ENCODE peak calls at places on chromosome 4, in four cellular contexts. R, C, T and I are unnamed samples.

GRCh38 chr4:109993116-109993515 is 80.4 kb downstream of the EGF start:
- DNase-seq in R (no peak), C (no peak), T (no peak), I (no peak)

GRCh38 chr4:145177906-145178538 is 2.4 kb downstream of the OTUD4 start:
- DNase-seq in R (no peak), C (peak), T (no peak), I (no peak)

GRCh38 chr4:158934996-158935669 is 166.3 kb downstream of the FNIP2 start:
- DNase-seq in R (no peak), C (peak), T (no peak), I (no peak)

GRCh38 chr4:148116264-148116663 is 325.9 kb downstream of the NR3C2 start:
- DNase-seq in R (no peak), C (peak), T (no peak), I (no peak)

GRCh38 chr4:73345399-73345975 is 58.6 kb upstream of the ALB start:
- DNase-seq in R (no peak), C (no peak), T (no peak), I (no peak)

GRCh38 chr4:156329779-156330178 is 376.1 kb upstream of the CTSO start:
- DNase-seq in R (no peak), C (peak), T (no peak), I (no peak)

GRCh38 chr4:148376151-148376550 is 66.1 kb downstream of the NR3C2 start:
- DNase-seq in R (no peak), C (peak), T (peak), I (peak)

GRCh38 chr4:113617195-113617594 is 144.3 kb downstream of the CAMK2D start:
- DNase-seq in R (no peak), C (no peak), T (no peak), I (no peak)

GRCh38 chr4:20126906-20127305 is 124.8 kb upstream of the SLIT2 start:
- DNase-seq in R (no peak), C (peak), T (no peak), I (no peak)

GRCh38 chr4:168631241-168632151 is 134.6 kb downstream of the PALLD start:
- DNase-seq in R (peak), C (peak), T (no peak), I (peak)

GRCh38 chr4:94208268-94208667 is 603 bp downstream of the SMARCAD1 start:
- DNase-seq in R (no peak), C (no peak), T (no peak), I (no peak)

GRCh38 chr4:1207157-1207470 is 34.7 kb upstream of the SPON2 start:
- DNase-seq in R (no peak), C (no peak), T (no peak), I (no peak)

GRCh38 chr4:88900432-88900831 is 156.6 kb downstream of the FAM13A start:
- DNase-seq in R (no peak), C (peak), T (no peak), I (no peak)

GRCh38 chr4:183240581-183241321 is 79.3 kb downstream of the CLDN22 start:
- DNase-seq in R (peak), C (no peak), T (no peak), I (peak)

GRCh38 chr4:153684182-153685073 is at the start of gene TLR2:
- DNase-seq in R (peak), C (no peak), T (peak), I (peak)

GRCh38 chr4:168212656-168213055 is 105.9 kb downstream of the DDX60 start:
- DNase-seq in R (no peak), C (no peak), T (no peak), I (no peak)

GRCh38 chr4:104989363-104989762 is 157.3 kb upstream of the TET2 start:
- DNase-seq in R (no peak), C (peak), T (no peak), I (no peak)

GRCh38 chr4:17816142-17816541 is 5.4 kb downstream of the NCAPG start:
- DNase-seq in R (no peak), C (no peak), T (no peak), I (no peak)

GRCh38 chr4:169956441-169956840 is 69.8 kb downstream of the MFAP3L start:
- DNase-seq in R (no peak), C (no peak), T (no peak), I (no peak)

GRCh38 chr4:64718091-64718490 is 308.8 kb upstream of the TECRL start:
- DNase-seq in R (peak), C (no peak), T (no peak), I (no peak)

GRCh38 chr4:118289794-118290193 is 63.0 kb downstream of the PRSS12 start:
- DNase-seq in R (no peak), C (peak), T (no peak), I (no peak)

GRCh38 chr4:41998019-41998418 is 7.7 kb downstream of the SLC30A9 start:
- DNase-seq in R (no peak), C (no peak), T (no peak), I (no peak)

GRCh38 chr4:183139058-183139740 is 40.1 kb downstream of the WWC2 start:
- DNase-seq in R (no peak), C (peak), T (no peak), I (no peak)

GRCh38 chr4:20109395-20109794 is 142.3 kb upstream of the SLIT2 start:
- DNase-seq in R (no peak), C (peak), T (no peak), I (no peak)

GRCh38 chr4:146525754-146526153 is 4.0 kb upstream of the SLC10A7 start:
- DNase-seq in R (no peak), C (no peak), T (no peak), I (no peak)

GRCh38 chr4:21474195-21474594 is 474.4 kb downstream of the KCNIP4 start:
- DNase-seq in R (no peak), C (no peak), T (no peak), I (no peak)

GRCh38 chr4:5893013-5893580 is at the start of gene CRMP1:
- DNase-seq in R (peak), C (no peak), T (no peak), I (no peak)

GRCh38 chr4:134126161-134126560 is 75.4 kb downstream of the PABPC4L start:
- DNase-seq in R (no peak), C (no peak), T (no peak), I (no peak)

GRCh38 chr4:89829470-89830138 is 7.4 kb downstream of the SNCA start:
- DNase-seq in R (no peak), C (no peak), T (peak), I (no peak)

GRCh38 chr4:52712991-52713275 is 38.3 kb downstream of the ERVMER34-1 start:
- DNase-seq in R (no peak), C (no peak), T (no peak), I (no peak)

GRCh38 chr4:53573696-53574095 is 17.6 kb downstream of the LNX1 start:
- DNase-seq in R (no peak), C (peak), T (no peak), I (no peak)

GRCh38 chr4:25448379-25449109 is 71.5 kb downstream of the ANAPC4 start:
- DNase-seq in R (no peak), C (peak), T (no peak), I (no peak)

GRCh38 chr4:27248829-27249228 is 388.2 kb downstream of the STIM2 start:
- DNase-seq in R (no peak), C (peak), T (no peak), I (no peak)

GRCh38 chr4:26484538-26484937 is 5.7 kb downstream of the CCKAR start:
- DNase-seq in R (no peak), C (no peak), T (no peak), I (no peak)

GRCh38 chr4:173274744-173275143 is 59.4 kb downstream of the HMGB2 start:
- DNase-seq in R (no peak), C (no peak), T (no peak), I (no peak)

GRCh38 chr4:147580396-147580795 is 36.8 kb upstream of the TMEM184C start:
- DNase-seq in R (no peak), C (peak), T (no peak), I (no peak)

GRCh38 chr4:2327579-2327978 is 65.7 kb upstream of the MXD4 start:
- DNase-seq in R (no peak), C (no peak), T (no peak), I (no peak)

GRCh38 chr4:165398570-165398969 is 19.8 kb downstream of the CPE start:
- DNase-seq in R (peak), C (peak), T (no peak), I (peak)

GRCh38 chr4:48905363-48906015 is 1.1 kb downstream of the OCIAD2 start:
- DNase-seq in R (no peak), C (peak), T (no peak), I (peak)

GRCh38 chr4:48907706-48908477 is 1.3 kb upstream of the OCIAD2 start:
- DNase-seq in R (no peak), C (no peak), T (no peak), I (no peak)

GRCh38 chr4:48904541-48905142 is 1.9 kb downstream of the OCIAD2 start:
- DNase-seq in R (no peak), C (peak), T (no peak), I (no peak)

GRCh38 chr4:48908687-48909086 is 2.1 kb upstream of the OCIAD2 start:
- DNase-seq in R (no peak), C (no peak), T (no peak), I (no peak)

DNA sequence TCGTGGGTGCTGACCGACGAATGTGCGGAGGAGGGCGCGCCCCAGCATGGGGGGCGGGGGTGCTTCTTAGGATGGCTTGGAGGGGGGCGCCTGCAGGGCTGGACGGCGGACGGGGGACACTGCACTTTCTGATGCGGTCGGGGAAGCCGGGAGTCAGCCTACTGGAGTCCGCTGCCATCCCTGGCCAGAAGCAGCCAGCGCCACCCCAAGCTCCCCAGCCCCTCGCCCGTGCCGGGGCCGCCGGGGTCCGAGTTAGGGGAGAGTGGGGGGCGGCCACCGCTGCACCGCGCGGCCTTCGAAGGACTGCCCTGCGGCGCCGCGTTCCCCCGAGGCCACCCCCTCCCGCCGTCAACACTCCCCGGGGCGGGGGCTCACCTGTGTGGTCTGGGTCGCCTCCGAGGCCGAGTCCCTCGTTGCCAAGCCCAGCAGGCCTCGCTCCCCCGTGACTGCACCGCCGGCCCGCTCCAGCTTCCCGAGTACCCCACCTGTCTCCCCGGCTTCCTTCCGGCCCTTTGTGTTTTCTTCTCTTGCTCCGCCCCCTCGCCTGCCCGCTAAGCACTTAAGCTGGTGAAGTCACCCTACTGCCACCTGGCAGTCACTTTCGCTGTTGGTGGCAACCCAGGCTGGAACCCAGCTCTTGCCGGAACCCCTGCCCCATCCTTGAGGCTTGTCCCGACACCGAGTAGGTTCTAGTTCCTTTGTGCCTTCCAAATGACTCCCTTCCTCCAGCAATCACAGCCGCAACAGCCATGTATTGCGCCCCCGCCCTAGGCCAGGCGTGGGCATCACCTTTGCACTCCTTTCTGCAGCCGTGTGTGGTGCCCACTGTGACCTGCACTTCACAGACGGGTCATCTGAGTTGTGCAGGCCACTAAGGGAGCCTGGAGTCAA is at the start of gene OCIAD2:
- DNase-seq in R (peak), C (no peak), T (peak), I (peak)
- TF ChIP-seq CTCF in R (no peak), C (no peak), T (no peak), I (no peak)

DNA sequence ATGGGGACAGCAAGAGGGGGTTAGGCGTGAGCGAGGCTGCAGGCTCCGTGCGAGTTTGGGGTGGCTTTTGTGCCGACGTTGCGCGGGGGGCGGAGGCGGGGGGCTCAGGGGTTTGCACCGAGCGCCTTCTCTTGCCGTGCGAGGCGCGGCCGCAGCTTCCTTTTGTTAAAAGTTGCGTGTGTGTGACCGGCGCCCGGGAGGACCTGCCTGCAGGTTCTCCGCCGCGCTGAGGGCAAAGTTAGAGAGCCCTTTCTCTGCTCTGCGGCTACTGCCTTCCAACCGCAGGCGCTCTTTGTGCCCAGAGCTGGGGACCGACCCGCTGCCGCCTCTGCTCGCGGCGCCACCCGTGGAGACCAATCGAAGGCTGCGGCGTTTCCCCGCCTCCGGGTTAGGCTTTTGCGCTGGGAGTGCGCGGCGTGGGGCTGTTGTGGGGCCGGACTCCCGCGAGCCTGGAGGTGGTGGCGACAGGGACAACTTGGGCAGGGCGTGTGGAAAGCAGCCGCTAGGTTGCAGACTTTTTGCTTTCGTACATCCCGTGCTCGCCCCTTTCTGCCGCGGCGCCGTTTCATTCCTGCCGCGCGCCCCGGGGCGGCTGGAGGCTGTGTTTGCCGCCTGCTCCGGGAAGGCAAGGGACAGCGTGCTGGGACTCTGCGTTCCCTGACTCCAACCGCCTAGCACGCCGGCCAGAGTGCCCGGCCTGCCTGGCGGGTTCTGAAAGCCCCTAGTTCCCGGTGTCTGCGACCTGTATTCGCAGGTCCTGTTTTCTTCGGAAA is 750 bp downstream of the KIT start:
- DNase-seq in R (peak), C (peak), T (no peak), I (peak)
- TF ChIP-seq CTCF in R (peak), C (peak), T (no peak), I (no peak)

GRCh38 chr4:122219356-122219755 is 67.2 kb downstream of the BLTP1 start:
- DNase-seq in R (no peak), C (no peak), T (no peak), I (no peak)

GRCh38 chr4:122229857-122230256 is 77.7 kb downstream of the BLTP1 start:
- DNase-seq in R (no peak), C (no peak), T (no peak), I (no peak)

GRCh38 chr4:122227202-122227601 is 75.1 kb downstream of the BLTP1 start:
- DNase-seq in R (no peak), C (no peak), T (no peak), I (no peak)

GRCh38 chr4:122221322-122221721 is 69.2 kb downstream of the BLTP1 start:
- DNase-seq in R (no peak), C (no peak), T (no peak), I (no peak)

DNA sequence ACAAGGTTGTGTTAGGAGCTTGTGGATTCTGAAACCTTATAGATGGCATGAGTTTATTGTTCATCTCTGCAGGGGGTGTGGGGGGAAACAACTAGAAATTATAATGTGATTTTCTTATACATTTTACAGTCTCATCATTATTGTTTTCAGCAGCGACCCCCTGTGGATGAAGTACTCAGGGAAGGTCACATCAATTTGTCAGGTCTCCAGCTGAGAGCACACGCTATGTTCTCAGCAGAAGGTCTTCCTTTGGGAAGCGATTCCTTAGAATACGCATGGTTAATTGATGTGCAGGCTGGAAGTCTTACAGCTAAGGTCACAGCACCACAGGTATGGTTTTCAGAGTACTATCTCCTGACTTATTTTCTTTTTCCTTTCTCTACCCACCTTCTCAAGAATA is 72.2 kb downstream of the BLTP1 start:
- DNase-seq in R (peak), C (peak), T (no peak), I (no peak)
- TF ChIP-seq CTCF in R (peak), C (peak), T (no peak), I (no peak)

GRCh38 chr4:155208258-155209054 is at the start of gene NPY2R:
- DNase-seq in R (peak), C (no peak), T (no peak), I (no peak)
- TF ChIP-seq CTCF in R (peak), C (no peak), T (no peak), I (no peak)

DNA sequence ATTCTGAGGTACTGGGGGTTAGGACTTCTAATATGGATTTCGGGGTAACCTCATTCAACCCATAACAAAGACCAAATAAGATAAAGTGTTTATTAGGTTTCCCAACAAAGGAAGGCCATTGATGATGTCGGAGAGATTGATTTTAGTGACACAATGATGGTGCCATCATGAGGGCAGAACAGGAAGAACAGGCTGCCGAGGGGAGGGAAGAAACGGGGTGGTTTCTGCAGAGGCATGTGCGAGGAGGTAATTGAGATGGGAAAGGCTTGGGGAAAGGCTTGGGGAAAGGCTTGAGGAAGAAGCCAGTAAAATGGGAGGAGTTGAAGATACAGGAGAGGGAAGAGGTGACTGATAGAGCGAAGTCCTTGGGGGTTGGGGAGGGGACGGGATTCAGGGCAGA is 6.2 kb downstream of the HPSE start:
- DNase-seq in R (peak), C (no peak), T (no peak), I (no peak)
- TF ChIP-seq CTCF in R (peak), C (peak), T (no peak), I (no peak)

GRCh38 chr4:184355111-184355604 is 119.2 kb downstream of the IRF2 start:
- DNase-seq in R (no peak), C (peak), T (peak), I (peak)
- TF ChIP-seq CTCF in R (no peak), C (no peak), T (no peak), I (no peak)